ENCODE peak calls at places on chromosome 6, in five cellular contexts. T, K, X, M and I are unnamed samples.

GRCh38 chr6:125107048-125107447 is 46.5 kb upstream of the TPD52L1 start:
- DNase-seq in T (no peak), K (no peak), X (no peak), M (no peak), I (no peak)

GRCh38 chr6:43200541-43200940 is 18.5 kb downstream of the CUL9 start:
- DNase-seq in T (no peak), K (no peak), X (no peak), M (no peak), I (no peak)

GRCh38 chr6:27757307-27757706 is 154.9 kb downstream of the OR2B2 start:
- DNase-seq in T (peak; percentile 53), K (no peak), X (peak; percentile 36), M (no peak), I (no peak)

GRCh38 chr6:33809619-33810018 is 5.8 kb upstream of the MLN start:
- DNase-seq in T (no peak), K (no peak), X (no peak), M (no peak), I (no peak)

GRCh38 chr6:3913077-3913957 is 64.1 kb downstream of the FAM50B start:
- DNase-seq in T (no peak), K (peak; percentile 99), X (peak; percentile 76), M (peak; percentile 73), I (peak; percentile 65)

GRCh38 chr6:96015321-96015790 is 418 bp upstream of the FUT9 start:
- DNase-seq in T (no peak), K (no peak), X (no peak), M (no peak), I (peak; percentile 16)

GRCh38 chr6:43914272-43915147 is 144.5 kb downstream of the VEGFA start:
- DNase-seq in T (no peak), K (no peak), X (no peak), M (no peak), I (no peak)

GRCh38 chr6:73180718-73181619 is 44.3 kb downstream of the KHDC1L start:
- DNase-seq in T (peak; percentile 39), K (peak; percentile 84), X (no peak), M (no peak), I (peak; percentile 23)

GRCh38 chr6:159654483-159655098 is 38.5 kb downstream of the SOD2 start:
- DNase-seq in T (no peak), K (peak; percentile 67), X (no peak), M (no peak), I (no peak)

GRCh38 chr6:46221221-46221793 is 50.5 kb upstream of the ENPP5 start:
- DNase-seq in T (no peak), K (peak; percentile 16), X (no peak), M (no peak), I (no peak)

GRCh38 chr6:6713660-6714446 is 125.3 kb downstream of the LY86 start:
- DNase-seq in T (no peak), K (peak; percentile 52), X (no peak), M (no peak), I (no peak)

GRCh38 chr6:132728616-132729015 is 14.8 kb upstream of the VNN1 start:
- DNase-seq in T (no peak), K (no peak), X (no peak), M (no peak), I (no peak)

GRCh38 chr6:22709804-22710203 is 140.4 kb downstream of the HDGFL1 start:
- DNase-seq in T (no peak), K (peak; percentile 50), X (no peak), M (no peak), I (no peak)

GRCh38 chr6:86943819-86944407 is 6.6 kb downstream of the HTR1E start:
- DNase-seq in T (no peak), K (no peak), X (no peak), M (no peak), I (no peak)

GRCh38 chr6:25476126-25476525 is 175.9 kb upstream of the SCGN start:
- DNase-seq in T (no peak), K (peak; percentile 11), X (no peak), M (no peak), I (peak; percentile 65)

GRCh38 chr6:158330016-158330415 is 17.8 kb downstream of the TULP4 start:
- DNase-seq in T (no peak), K (no peak), X (no peak), M (no peak), I (no peak)

GRCh38 chr6:129340983-129341382 is 369.0 kb downstream of the ARHGAP18 start:
- DNase-seq in T (no peak), K (peak; percentile 96), X (peak; percentile 38), M (no peak), I (no peak)

GRCh38 chr6:12749531-12750379 is 33.2 kb downstream of the PHACTR1 start:
- DNase-seq in T (no peak), K (no peak), X (no peak), M (no peak), I (no peak)

GRCh38 chr6:133646021-133646682 is 242.8 kb upstream of the TCF21 start:
- DNase-seq in T (no peak), K (peak; percentile 47), X (no peak), M (no peak), I (no peak)

GRCh38 chr6:26133730-26134129 is 46.5 kb downstream of the HFE start:
- DNase-seq in T (no peak), K (no peak), X (no peak), M (no peak), I (no peak)

GRCh38 chr6:13615802-13616140 is 636 bp downstream of the NOL7 start:
- DNase-seq in T (peak; percentile 53), K (peak; percentile 35), X (peak; percentile 62), M (peak; percentile 17), I (peak; percentile 56)

GRCh38 chr6:31446481-31446880 is 43.1 kb downstream of the MICA start:
- DNase-seq in T (no peak), K (peak; percentile 43), X (no peak), M (no peak), I (no peak)

GRCh38 chr6:159398633-159399032 is 229.4 kb downstream of the FNDC1 start:
- DNase-seq in T (no peak), K (no peak), X (no peak), M (no peak), I (no peak)

GRCh38 chr6:70391513-70391912 is 21.8 kb upstream of the FAM135A start:
- DNase-seq in T (no peak), K (no peak), X (no peak), M (no peak), I (no peak)

GRCh38 chr6:20877008-20877937 is 343.0 kb downstream of the CDKAL1 start:
- DNase-seq in T (no peak), K (peak; percentile 97), X (peak; percentile 44), M (peak; percentile 15), I (peak; percentile 80)

GRCh38 chr6:166946125-166946524 is 10.2 kb downstream of the RNASET2 start:
- DNase-seq in T (no peak), K (no peak), X (no peak), M (no peak), I (no peak)

GRCh38 chr6:6858533-6858982 is 249.2 kb upstream of the RREB1 start:
- DNase-seq in T (no peak), K (no peak), X (no peak), M (no peak), I (no peak)

GRCh38 chr6:143288923-143289322 is 161.6 kb downstream of the ADAT2 start:
- DNase-seq in T (no peak), K (no peak), X (no peak), M (no peak), I (no peak)

GRCh38 chr6:80638222-80639055 is 532.0 kb downstream of the BCKDHB start:
- DNase-seq in T (no peak), K (peak; percentile 99), X (no peak), M (no peak), I (peak; percentile 56)

DNA sequence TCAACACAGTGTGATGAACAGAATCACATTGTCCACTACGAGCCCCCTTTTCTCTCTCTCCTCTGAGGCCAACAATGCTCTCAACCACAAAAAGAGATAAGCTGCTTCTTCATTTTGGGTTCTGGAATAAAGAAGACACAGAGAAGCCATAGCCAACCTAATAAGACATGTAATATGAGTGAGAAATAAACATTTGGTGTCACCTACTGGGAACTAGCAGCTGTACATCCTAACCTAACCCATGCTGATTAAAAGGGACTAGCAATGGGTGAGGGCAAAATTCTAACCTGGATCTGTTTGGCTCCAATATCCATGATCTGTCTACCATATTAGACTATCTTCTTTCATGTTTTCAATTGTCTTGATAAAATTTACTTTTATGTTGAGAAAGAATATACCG is 369.1 kb upstream of the MARCKS start:
- DNase-seq in T (no peak), K (no peak), X (no peak), M (no peak), I (no peak)
- TF ChIP-seq CTCF in T (no peak), K (no peak), X (no peak), M (no peak), I (no peak)

GRCh38 chr6:168951224-168951616 is 302.4 kb downstream of the THBS2 start:
- DNase-seq in T (no peak), K (no peak), X (no peak), M (no peak), I (no peak)
- H3K27ac ChIP-seq in T (peak overlapping the region; percentile 34), K (no peak overlapping the region), X (peak overlapping the region; percentile 74), M (no peak overlapping the region), I (no peak overlapping the region)

GRCh38 chr6:29752451-29753308 is 29.4 kb downstream of the HLA-F start:
- DNase-seq in T (peak; percentile 90), K (peak; percentile 84), X (peak; percentile 93), M (peak; percentile 65), I (peak; percentile 93)
- TF ChIP-seq POLR2A in T (no peak), K (peak; percentile 26), X (peak; percentile 55), M (peak; percentile 46), I (peak; percentile 76)

GRCh38 chr6:160679402-160679769 is 15.3 kb upstream of the LPA start:
- DNase-seq in T (no peak), K (no peak), X (no peak), M (no peak), I (peak; percentile 37)
- TF ChIP-seq CTCF in T (no peak), K (no peak), X (no peak), M (no peak), I (no peak)

DNA sequence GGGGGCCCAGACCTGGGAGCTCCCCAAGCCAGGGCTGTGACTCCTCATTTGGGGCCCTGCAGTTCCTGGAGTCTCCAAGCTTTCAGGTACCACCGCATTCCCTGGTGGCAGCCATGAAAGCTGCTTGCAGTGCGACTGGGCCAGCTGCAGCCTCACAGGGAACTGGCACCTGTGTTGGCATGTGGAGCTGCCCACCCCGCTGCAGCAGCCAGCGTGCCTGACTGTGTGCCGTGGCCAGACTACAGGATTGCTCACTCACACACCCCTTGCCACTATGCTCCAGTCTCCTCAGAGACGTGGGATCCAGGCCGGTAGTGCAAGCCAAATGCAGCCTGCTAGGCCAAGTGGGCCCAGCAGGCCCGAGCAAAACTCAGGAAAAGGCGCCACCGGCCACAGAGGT is 450.7 kb downstream of the COL12A1 start:
- DNase-seq in T (no peak), K (no peak), X (no peak), M (no peak), I (no peak)
- H3K27ac ChIP-seq in T (no peak overlapping the region), K (no peak overlapping the region), X (no peak overlapping the region), M (no peak overlapping the region), I (no peak overlapping the region)

GRCh38 chr6:120584111-120584760 is 750.0 kb downstream of the TBC1D32 start:
- DNase-seq in T (no peak), K (no peak), X (no peak), M (no peak), I (no peak)
- TF ChIP-seq POLR2A in T (no peak), K (no peak), X (no peak), M (no peak), I (no peak)

GRCh38 chr6:116773886-116774285 is 8.4 kb upstream of the FAM162B start:
- DNase-seq in T (no peak), K (no peak), X (no peak), M (no peak), I (no peak)

GRCh38 chr6:116783852-116784251 is 18.3 kb upstream of the FAM162B start:
- DNase-seq in T (no peak), K (peak; percentile 15), X (no peak), M (no peak), I (no peak)

GRCh38 chr6:116779569-116780164 is 14.1 kb upstream of the FAM162B start:
- DNase-seq in T (no peak), K (peak; percentile 36), X (no peak), M (no peak), I (no peak)
- TF ChIP-seq CTCF in T (peak; percentile 59), K (peak; percentile 46), X (peak; percentile 50), M (peak; percentile 4), I (peak; percentile 64)